ENCODE peak calls at places on chromosomes 6 and 20, in four cellular contexts. One of them, this sample, is unnamed.

GRCh38 chr6:140537834-140538680 is 1163.6 kb upstream of the CITED2 start:
- DNase-seq in neural progenitor cell: peak
- DNase-seq in brain microvascular endothelial cell: peak
- DNase-seq in mammary epithelial cell: peak
- DNase-seq in this sample: peak

GRCh38 chr6:106194949-106195919 is 109.1 kb downstream of the PRDM1 start:
- DNase-seq in neural progenitor cell: no peak
- DNase-seq in brain microvascular endothelial cell: no peak
- DNase-seq in mammary epithelial cell: peak
- DNase-seq in this sample: peak

GRCh38 chr20:17461941-17462340 is 69.2 kb downstream of the BFSP1 start:
- DNase-seq in neural progenitor cell: no peak
- DNase-seq in brain microvascular endothelial cell: no peak
- DNase-seq in mammary epithelial cell: no peak
- DNase-seq in this sample: no peak

GRCh38 chr20:47546184-47547033 is 44.7 kb downstream of the NCOA3 start:
- DNase-seq in neural progenitor cell: no peak
- DNase-seq in brain microvascular endothelial cell: peak
- DNase-seq in mammary epithelial cell: peak
- DNase-seq in this sample: peak

GRCh38 chr6:167702241-167702827 is 124.4 kb upstream of the AFDN start:
- DNase-seq in neural progenitor cell: no peak
- DNase-seq in brain microvascular endothelial cell: no peak
- DNase-seq in mammary epithelial cell: no peak
- DNase-seq in this sample: no peak

GRCh38 chr6:158064725-158065251 is 83.1 kb downstream of the SYNJ2 start:
- DNase-seq in neural progenitor cell: no peak
- DNase-seq in brain microvascular endothelial cell: no peak
- DNase-seq in mammary epithelial cell: no peak
- DNase-seq in this sample: no peak

GRCh38 chr6:39065561-39065960 is 17.0 kb downstream of the GLP1R start:
- DNase-seq in neural progenitor cell: no peak
- DNase-seq in brain microvascular endothelial cell: no peak
- DNase-seq in mammary epithelial cell: no peak
- DNase-seq in this sample: no peak

GRCh38 chr6:44010411-44011349 is 116.6 kb downstream of the MRPL14 start:
- DNase-seq in neural progenitor cell: no peak
- DNase-seq in brain microvascular endothelial cell: peak
- DNase-seq in mammary epithelial cell: peak
- DNase-seq in this sample: peak

GRCh38 chr6:147947521-147947920 is 395.1 kb upstream of the SASH1 start:
- DNase-seq in neural progenitor cell: no peak
- DNase-seq in brain microvascular endothelial cell: no peak
- DNase-seq in mammary epithelial cell: no peak
- DNase-seq in this sample: no peak

GRCh38 chr6:26025894-26026832 is 61.1 kb upstream of the HFE start:
- DNase-seq in neural progenitor cell: peak
- DNase-seq in brain microvascular endothelial cell: peak
- DNase-seq in mammary epithelial cell: peak
- DNase-seq in this sample: peak
- TF ChIP-seq CTCF in neural progenitor cell: peak
- TF ChIP-seq CTCF in brain microvascular endothelial cell: peak
- TF ChIP-seq CTCF in mammary epithelial cell: peak
- TF ChIP-seq CTCF in this sample: peak

DNA sequence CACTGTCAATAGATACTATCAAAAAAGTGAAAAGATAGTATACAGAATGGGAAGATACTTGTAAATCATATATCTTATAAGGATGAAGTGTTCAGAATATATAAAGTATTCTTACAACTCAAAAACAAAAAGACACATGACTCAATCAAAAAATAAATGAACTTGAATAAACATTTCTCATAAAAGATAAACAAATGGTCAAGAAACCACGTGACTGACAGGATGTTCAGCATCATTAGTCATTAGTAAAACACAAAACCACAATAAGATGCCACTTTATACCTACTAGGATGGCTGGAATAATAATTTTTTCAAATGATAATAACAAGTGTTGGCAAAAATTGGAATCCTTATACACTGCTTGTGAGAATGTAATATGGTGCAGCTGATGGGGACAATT is 729.1 kb upstream of the HS3ST5 start:
- DNase-seq in neural progenitor cell: no peak
- DNase-seq in brain microvascular endothelial cell: no peak
- DNase-seq in mammary epithelial cell: peak
- DNase-seq in this sample: no peak
- H3K27ac ChIP-seq in neural progenitor cell: no peak
- H3K27ac ChIP-seq in brain microvascular endothelial cell: no peak
- H3K27ac ChIP-seq in mammary epithelial cell: no peak
- H3K27ac ChIP-seq in this sample: no peak

GRCh38 chr20:2086177-2086979 is 15.2 kb upstream of the STK35 start:
- DNase-seq in neural progenitor cell: no peak
- DNase-seq in brain microvascular endothelial cell: no peak
- DNase-seq in mammary epithelial cell: no peak
- DNase-seq in this sample: no peak
- TF ChIP-seq CTCF in neural progenitor cell: peak
- TF ChIP-seq CTCF in brain microvascular endothelial cell: peak
- TF ChIP-seq CTCF in mammary epithelial cell: no peak
- TF ChIP-seq CTCF in this sample: peak

GRCh38 chr20:35699914-35700624 is 864 bp downstream of the ROMO1 start:
- DNase-seq in neural progenitor cell: no peak
- DNase-seq in brain microvascular endothelial cell: no peak
- DNase-seq in mammary epithelial cell: no peak
- DNase-seq in this sample: no peak
- H3K27ac ChIP-seq in neural progenitor cell: no peak
- H3K27ac ChIP-seq in brain microvascular endothelial cell: peak
- H3K27ac ChIP-seq in mammary epithelial cell: peak
- H3K27ac ChIP-seq in this sample: peak

DNA sequence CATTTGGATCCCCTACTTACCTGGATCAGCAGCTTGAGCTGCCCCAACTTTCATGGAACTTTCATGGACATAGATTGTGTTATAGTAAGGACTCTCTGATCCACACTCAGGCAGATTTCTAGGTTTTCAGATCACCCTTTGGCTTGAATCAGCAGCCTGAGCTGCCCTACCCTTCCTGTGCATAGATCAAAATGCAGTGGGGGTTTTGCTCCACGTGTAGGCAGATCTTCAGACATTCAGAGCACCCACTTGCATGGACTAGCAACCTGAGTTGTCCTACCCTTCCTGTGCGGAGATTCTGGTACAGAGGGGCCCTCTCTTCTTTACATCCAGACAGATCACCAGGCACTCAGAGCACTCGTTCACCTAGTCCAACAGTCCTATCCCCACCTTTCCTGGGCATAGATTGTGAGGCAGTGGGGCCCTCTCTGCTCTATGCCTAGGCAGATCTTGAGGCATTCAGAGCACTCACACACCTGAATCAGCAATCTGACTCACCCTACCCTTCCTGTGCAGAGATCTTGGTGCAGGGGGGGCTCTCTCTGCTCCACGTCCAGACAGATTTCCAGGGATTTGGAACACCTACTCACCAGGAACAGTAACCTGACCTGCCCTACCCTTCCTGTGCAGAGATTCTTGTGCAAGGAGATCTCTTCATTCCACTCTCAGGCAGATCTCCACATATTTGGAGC is 705.2 kb upstream of the NRSN1 start:
- DNase-seq in neural progenitor cell: no peak
- DNase-seq in brain microvascular endothelial cell: no peak
- DNase-seq in mammary epithelial cell: peak
- DNase-seq in this sample: peak
- TF ChIP-seq CTCF in neural progenitor cell: no peak
- TF ChIP-seq CTCF in brain microvascular endothelial cell: no peak
- TF ChIP-seq CTCF in mammary epithelial cell: no peak
- TF ChIP-seq CTCF in this sample: no peak

GRCh38 chr6:26474439-26474881 is 16.7 kb downstream of the BTN2A1 start:
- DNase-seq in neural progenitor cell: no peak
- DNase-seq in brain microvascular endothelial cell: no peak
- DNase-seq in mammary epithelial cell: no peak
- DNase-seq in this sample: no peak

GRCh38 chr6:26476893-26477292 is 19.1 kb downstream of the BTN2A1 start:
- DNase-seq in neural progenitor cell: no peak
- DNase-seq in brain microvascular endothelial cell: no peak
- DNase-seq in mammary epithelial cell: no peak
- DNase-seq in this sample: no peak

GRCh38 chr6:26477431-26477830 is 19.7 kb downstream of the BTN2A1 start:
- DNase-seq in neural progenitor cell: no peak
- DNase-seq in brain microvascular endothelial cell: no peak
- DNase-seq in mammary epithelial cell: no peak
- DNase-seq in this sample: no peak

GRCh38 chr6:26473758-26474438 is 16.1 kb downstream of the BTN2A1 start:
- DNase-seq in neural progenitor cell: peak
- DNase-seq in brain microvascular endothelial cell: peak
- DNase-seq in mammary epithelial cell: peak
- DNase-seq in this sample: peak

DNA sequence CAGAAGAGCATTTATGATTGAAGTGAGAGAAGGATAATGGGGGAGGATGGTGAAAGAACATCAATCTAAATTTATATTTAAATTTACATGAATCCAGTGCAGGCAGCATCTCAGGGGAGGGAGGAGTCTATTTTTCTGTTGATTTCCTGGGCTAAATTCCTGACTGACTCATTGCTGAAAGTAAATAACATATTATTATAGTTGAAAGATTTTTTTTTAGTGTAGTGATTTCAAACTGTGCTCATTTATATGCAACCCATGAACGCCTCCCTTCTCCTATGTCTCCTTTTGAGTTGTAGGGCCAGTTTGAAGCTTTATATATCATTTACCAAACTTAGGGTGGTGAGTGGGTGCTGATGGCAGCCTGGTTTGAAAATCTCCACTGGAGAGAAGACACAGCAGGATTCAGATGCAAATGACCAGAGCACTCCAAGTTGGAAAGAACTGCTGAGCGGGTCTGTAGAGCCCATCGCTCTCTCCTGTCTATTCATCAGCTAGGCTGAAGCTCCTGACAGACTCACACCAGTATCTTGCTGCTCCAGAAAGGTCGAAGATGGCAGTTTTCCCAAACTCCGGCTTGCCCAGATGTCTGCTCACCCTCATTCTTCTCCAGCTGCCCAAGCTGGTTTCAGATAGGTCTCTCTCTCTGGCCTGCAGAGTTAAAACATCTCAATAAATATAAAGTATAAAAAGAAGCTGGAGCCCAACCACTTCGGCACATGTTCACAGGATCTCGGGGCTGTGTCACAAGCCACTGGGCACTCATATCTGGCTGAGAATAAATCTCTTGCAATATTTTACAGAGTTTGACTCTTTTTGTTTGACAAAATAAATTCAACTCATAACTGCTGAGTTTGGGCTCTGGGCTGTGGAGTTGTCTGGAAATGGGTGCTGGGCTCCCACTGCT is 18.3 kb downstream of the BTN2A1 start:
- DNase-seq in neural progenitor cell: peak
- DNase-seq in brain microvascular endothelial cell: no peak
- DNase-seq in mammary epithelial cell: no peak
- DNase-seq in this sample: no peak
- H3K27ac ChIP-seq in neural progenitor cell: no peak
- H3K27ac ChIP-seq in brain microvascular endothelial cell: no peak
- H3K27ac ChIP-seq in mammary epithelial cell: no peak
- H3K27ac ChIP-seq in this sample: no peak

This sample was measured in foreskin keratinocyte.